ENCODE peak calls at places on chromosomes 11 and 22, in five cellular contexts. S, N, Q, C and P are unnamed samples.

GRCh38 chr11:134478176-134478575 is 66.1 kb upstream of the B3GAT1 start:
- DNase-seq in S (no peak), N (no peak), Q (no peak), C (no peak), P (no peak)

GRCh38 chr22:16917144-16918003 is 90.6 kb downstream of the GAB4 start:
- DNase-seq in S (peak), N (peak), Q (peak), C (peak), P (peak)

GRCh38 chr11:79561496-79561895 is 120.7 kb upstream of the TENM4 start:
- DNase-seq in S (no peak), N (no peak), Q (no peak), C (no peak), P (no peak)

GRCh38 chr11:29129850-29130249 is 887.0 kb downstream of the KCNA4 start:
- DNase-seq in S (no peak), N (peak), Q (no peak), C (peak), P (peak)

GRCh38 chr22:43526951-43527350 is 115.1 kb downstream of the MPPED1 start:
- DNase-seq in S (no peak), N (no peak), Q (no peak), C (no peak), P (no peak)

GRCh38 chr22:41699264-41700104 is at the start of gene MEI1:
- DNase-seq in S (no peak), N (peak), Q (peak), C (peak), P (peak)

GRCh38 chr11:31826530-31827438 is 15.7 kb upstream of the PAX6 start:
- DNase-seq in S (peak), N (no peak), Q (no peak), C (no peak), P (peak)

GRCh38 chr11:75532200-75532972 is 6.6 kb upstream of the GDPD5 start:
- DNase-seq in S (peak), N (peak), Q (peak), C (peak), P (peak)

GRCh38 chr11:5712507-5712906 is 22.9 kb downstream of the TRIM22 start:
- DNase-seq in S (no peak), N (peak), Q (no peak), C (peak), P (peak)

GRCh38 chr11:12581923-12582322 is 92.3 kb upstream of the TEAD1 start:
- DNase-seq in S (no peak), N (peak), Q (no peak), C (peak), P (peak)

GRCh38 chr22:17847360-17848078 is 73.2 kb upstream of the BID start:
- DNase-seq in S (no peak), N (no peak), Q (no peak), C (no peak), P (peak)

GRCh38 chr22:27515091-27515523 is 286.4 kb downstream of the MN1 start:
- DNase-seq in S (no peak), N (no peak), Q (no peak), C (peak), P (no peak)

GRCh38 chr22:26672590-26673468 is 15.4 kb downstream of the MIAT start:
- DNase-seq in S (peak), N (peak), Q (peak), C (peak), P (peak)

GRCh38 chr11:1442163-1442562 is 44.4 kb downstream of the MOB2 start:
- DNase-seq in S (peak), N (peak), Q (no peak), C (no peak), P (no peak)

GRCh38 chr22:27959335-27960090 is 40.5 kb upstream of the PITPNB start:
- DNase-seq in S (no peak), N (peak), Q (no peak), C (no peak), P (no peak)